ENCODE peak calls at places on chromosome 10, in ten cellular contexts. One of them, this sample, is unnamed.

GRCh38 chr10:59006511-59007306 is 169.7 kb upstream of the PHYHIPL start:
- DNase-seq in IMR-90: peak
- DNase-seq in CD8-positive, alpha-beta memory T cell: no peak
- DNase-seq in PC-3: peak
- DNase-seq in tibial nerve: peak
- DNase-seq in neuronal stem cell: no peak
- DNase-seq in uterus: peak
- DNase-seq in heart left ventricle: no peak
- DNase-seq in PC-9: no peak
- DNase-seq in A549: peak
- DNase-seq in this sample: no peak

GRCh38 chr10:61998937-61999336 is 97.4 kb downstream of the ARID5B start:
- DNase-seq in A549: no peak
- DNase-seq in neuronal stem cell: no peak
- DNase-seq in PC-3: no peak
- DNase-seq in heart left ventricle: no peak
- DNase-seq in PC-9: no peak
- DNase-seq in tibial nerve: no peak
- DNase-seq in uterus: no peak
- DNase-seq in IMR-90: no peak
- DNase-seq in CD8-positive, alpha-beta memory T cell: no peak
- DNase-seq in this sample: no peak

GRCh38 chr10:120744040-120744439 is 107.1 kb upstream of the WDR11 start:
- DNase-seq in heart left ventricle: no peak
- DNase-seq in PC-9: no peak
- DNase-seq in PC-3: no peak
- DNase-seq in A549: no peak
- DNase-seq in uterus: no peak
- DNase-seq in IMR-90: no peak
- DNase-seq in neuronal stem cell: no peak
- DNase-seq in CD8-positive, alpha-beta memory T cell: no peak
- DNase-seq in tibial nerve: no peak
- DNase-seq in this sample: no peak

GRCh38 chr10:63430091-63430998 is 35.4 kb downstream of the JMJD1C start:
- DNase-seq in PC-3: peak
- DNase-seq in tibial nerve: no peak
- DNase-seq in CD8-positive, alpha-beta memory T cell: no peak
- DNase-seq in heart left ventricle: no peak
- DNase-seq in uterus: no peak
- DNase-seq in A549: peak
- DNase-seq in neuronal stem cell: no peak
- DNase-seq in IMR-90: peak
- DNase-seq in PC-9: peak
- DNase-seq in this sample: no peak

GRCh38 chr10:129605266-129605985 is 138.4 kb downstream of the MGMT start:
- DNase-seq in IMR-90: peak
- DNase-seq in uterus: no peak
- DNase-seq in PC-9: no peak
- DNase-seq in PC-3: no peak
- DNase-seq in A549: no peak
- DNase-seq in neuronal stem cell: no peak
- DNase-seq in heart left ventricle: no peak
- DNase-seq in tibial nerve: no peak
- DNase-seq in CD8-positive, alpha-beta memory T cell: no peak
- DNase-seq in this sample: no peak

GRCh38 chr10:110141185-110141584 is 66.2 kb upstream of the MXI1 start:
- DNase-seq in PC-9: no peak
- DNase-seq in uterus: no peak
- DNase-seq in A549: no peak
- DNase-seq in PC-3: peak
- DNase-seq in CD8-positive, alpha-beta memory T cell: no peak
- DNase-seq in tibial nerve: no peak
- DNase-seq in heart left ventricle: no peak
- DNase-seq in IMR-90: peak
- DNase-seq in neuronal stem cell: no peak
- DNase-seq in this sample: no peak

GRCh38 chr10:124648738-124649137 is 95.4 kb downstream of the FAM53B start:
- DNase-seq in IMR-90: peak
- DNase-seq in CD8-positive, alpha-beta memory T cell: peak
- DNase-seq in tibial nerve: peak
- DNase-seq in uterus: peak
- DNase-seq in A549: no peak
- DNase-seq in PC-9: no peak
- DNase-seq in heart left ventricle: peak
- DNase-seq in PC-3: no peak
- DNase-seq in neuronal stem cell: no peak
- DNase-seq in this sample: peak

GRCh38 chr10:90276894-90277447 is 575.6 kb downstream of the KIF20B start:
- DNase-seq in uterus: no peak
- DNase-seq in heart left ventricle: no peak
- DNase-seq in PC-3: no peak
- DNase-seq in tibial nerve: no peak
- DNase-seq in IMR-90: no peak
- DNase-seq in A549: no peak
- DNase-seq in neuronal stem cell: no peak
- DNase-seq in CD8-positive, alpha-beta memory T cell: no peak
- DNase-seq in PC-9: no peak
- DNase-seq in this sample: no peak

GRCh38 chr10:63700935-63701263 is 179.7 kb downstream of the REEP3 start:
- DNase-seq in CD8-positive, alpha-beta memory T cell: no peak
- DNase-seq in heart left ventricle: no peak
- DNase-seq in PC-9: no peak
- DNase-seq in PC-3: no peak
- DNase-seq in neuronal stem cell: no peak
- DNase-seq in uterus: no peak
- DNase-seq in tibial nerve: no peak
- DNase-seq in IMR-90: peak
- DNase-seq in A549: no peak
- DNase-seq in this sample: no peak

GRCh38 chr10:79067241-79068202 is 1.2 kb upstream of the ZMIZ1 start:
- DNase-seq in heart left ventricle: peak
- DNase-seq in PC-3: peak
- DNase-seq in neuronal stem cell: peak
- DNase-seq in A549: peak
- DNase-seq in PC-9: peak
- DNase-seq in CD8-positive, alpha-beta memory T cell: peak
- DNase-seq in tibial nerve: peak
- DNase-seq in IMR-90: peak
- DNase-seq in uterus: peak
- DNase-seq in this sample: peak

GRCh38 chr10:100697070-100697469 is 48.3 kb upstream of the PAX2 start:
- DNase-seq in neuronal stem cell: no peak
- DNase-seq in tibial nerve: no peak
- DNase-seq in heart left ventricle: no peak
- DNase-seq in IMR-90: peak
- DNase-seq in A549: peak
- DNase-seq in CD8-positive, alpha-beta memory T cell: no peak
- DNase-seq in uterus: no peak
- DNase-seq in PC-9: no peak
- DNase-seq in PC-3: peak
- DNase-seq in this sample: no peak

GRCh38 chr10:7756360-7756992 is 31.3 kb downstream of the KIN start:
- DNase-seq in PC-9: no peak
- DNase-seq in tibial nerve: no peak
- DNase-seq in PC-3: peak
- DNase-seq in A549: peak
- DNase-seq in uterus: no peak
- DNase-seq in heart left ventricle: no peak
- DNase-seq in CD8-positive, alpha-beta memory T cell: no peak
- DNase-seq in neuronal stem cell: no peak
- DNase-seq in IMR-90: peak
- DNase-seq in this sample: no peak

GRCh38 chr10:77809336-77809735 is 117.2 kb downstream of the DLG5 start:
- DNase-seq in uterus: no peak
- DNase-seq in IMR-90: no peak
- DNase-seq in PC-9: no peak
- DNase-seq in neuronal stem cell: no peak
- DNase-seq in PC-3: no peak
- DNase-seq in heart left ventricle: no peak
- DNase-seq in tibial nerve: no peak
- DNase-seq in A549: no peak
- DNase-seq in CD8-positive, alpha-beta memory T cell: no peak
- DNase-seq in this sample: no peak
- H3K27ac ChIP-seq in uterus: no peak
- H3K27ac ChIP-seq in IMR-90: no peak
- H3K27ac ChIP-seq in PC-9: no peak
- H3K27ac ChIP-seq in neuronal stem cell: no peak
- H3K27ac ChIP-seq in PC-3: no peak
- H3K27ac ChIP-seq in heart left ventricle: no peak
- H3K27ac ChIP-seq in tibial nerve: no peak
- H3K27ac ChIP-seq in A549: no peak
- H3K27ac ChIP-seq in CD8-positive, alpha-beta memory T cell: no peak
- H3K27ac ChIP-seq in this sample: no peak

GRCh38 chr10:1577371-1577770 is 160.0 kb downstream of the ADARB2 start:
- DNase-seq in IMR-90: no peak
- DNase-seq in A549: no peak
- DNase-seq in neuronal stem cell: no peak
- DNase-seq in uterus: no peak
- DNase-seq in PC-3: no peak
- DNase-seq in tibial nerve: no peak
- DNase-seq in heart left ventricle: peak
- DNase-seq in CD8-positive, alpha-beta memory T cell: no peak
- DNase-seq in PC-9: no peak
- DNase-seq in this sample: no peak

GRCh38 chr10:1577945-1578344 is 159.4 kb downstream of the ADARB2 start:
- DNase-seq in IMR-90: no peak
- DNase-seq in A549: no peak
- DNase-seq in PC-3: no peak
- DNase-seq in tibial nerve: no peak
- DNase-seq in CD8-positive, alpha-beta memory T cell: no peak
- DNase-seq in heart left ventricle: no peak
- DNase-seq in PC-9: no peak
- DNase-seq in neuronal stem cell: no peak
- DNase-seq in uterus: no peak
- DNase-seq in this sample: no peak

GRCh38 chr10:1578392-1579140 is 158.8 kb downstream of the ADARB2 start:
- DNase-seq in PC-9: no peak
- DNase-seq in heart left ventricle: no peak
- DNase-seq in tibial nerve: no peak
- DNase-seq in PC-3: no peak
- DNase-seq in neuronal stem cell: no peak
- DNase-seq in CD8-positive, alpha-beta memory T cell: no peak
- DNase-seq in A549: no peak
- DNase-seq in uterus: no peak
- DNase-seq in IMR-90: no peak
- DNase-seq in this sample: no peak

GRCh38 chr10:1575481-1576244 is 161.7 kb downstream of the ADARB2 start:
- DNase-seq in PC-3: no peak
- DNase-seq in uterus: no peak
- DNase-seq in neuronal stem cell: no peak
- DNase-seq in CD8-positive, alpha-beta memory T cell: no peak
- DNase-seq in tibial nerve: no peak
- DNase-seq in A549: no peak
- DNase-seq in IMR-90: no peak
- DNase-seq in PC-9: no peak
- DNase-seq in heart left ventricle: peak
- DNase-seq in this sample: no peak

GRCh38 chr10:1576467-1577259 is 160.7 kb downstream of the ADARB2 start:
- DNase-seq in uterus: no peak
- DNase-seq in CD8-positive, alpha-beta memory T cell: no peak
- DNase-seq in neuronal stem cell: no peak
- DNase-seq in PC-9: no peak
- DNase-seq in A549: no peak
- DNase-seq in PC-3: no peak
- DNase-seq in tibial nerve: no peak
- DNase-seq in IMR-90: no peak
- DNase-seq in heart left ventricle: no peak
- DNase-seq in this sample: no peak
- H3K27ac ChIP-seq in uterus: no peak
- H3K27ac ChIP-seq in CD8-positive, alpha-beta memory T cell: no peak
- H3K27ac ChIP-seq in neuronal stem cell: no peak
- H3K27ac ChIP-seq in PC-9: no peak
- H3K27ac ChIP-seq in A549: no peak
- H3K27ac ChIP-seq in PC-3: no peak
- H3K27ac ChIP-seq in tibial nerve: no peak
- H3K27ac ChIP-seq in IMR-90: no peak
- H3K27ac ChIP-seq in heart left ventricle: no peak
- H3K27ac ChIP-seq in this sample: no peak

DNA sequence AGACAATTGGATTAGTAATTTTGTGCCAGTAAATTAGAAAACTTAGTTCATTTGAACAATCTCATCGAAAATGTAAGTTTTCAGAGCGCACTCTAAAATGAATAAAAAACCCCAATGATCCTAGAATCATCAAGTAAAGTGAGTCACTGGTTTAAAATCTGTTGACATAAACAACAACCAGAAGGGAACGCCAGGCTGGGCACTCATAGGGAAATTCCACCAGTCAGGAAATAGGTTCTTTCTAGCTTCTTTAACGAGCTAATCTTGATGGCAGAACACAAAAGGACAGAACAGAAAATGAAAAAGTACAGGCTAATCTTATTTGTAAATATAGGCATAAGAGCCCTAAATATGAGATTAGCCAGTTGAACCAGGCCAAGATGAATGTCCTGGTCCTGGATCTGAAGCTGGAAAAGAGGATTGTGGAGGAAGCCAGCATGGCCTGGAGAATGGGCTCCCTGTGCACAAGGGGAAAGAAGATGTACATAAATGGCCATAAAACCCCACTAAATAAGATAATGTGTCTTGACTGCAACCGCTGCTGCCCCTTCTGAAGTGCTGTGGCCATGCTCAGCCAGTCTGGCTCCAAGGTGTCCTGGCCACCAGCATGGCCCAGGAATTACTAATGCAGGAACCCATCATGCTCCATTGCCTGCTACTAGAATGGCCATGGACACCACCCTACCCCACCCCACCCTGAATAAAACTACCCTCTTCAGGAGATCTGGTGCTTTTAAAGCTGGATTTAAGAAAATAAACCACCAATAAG is 114.0 kb downstream of the WDFY4 start:
- DNase-seq in uterus: no peak
- DNase-seq in PC-3: no peak
- DNase-seq in IMR-90: peak
- DNase-seq in CD8-positive, alpha-beta memory T cell: no peak
- DNase-seq in A549: no peak
- DNase-seq in PC-9: no peak
- DNase-seq in heart left ventricle: no peak
- DNase-seq in tibial nerve: no peak
- DNase-seq in neuronal stem cell: no peak
- DNase-seq in this sample: no peak
- H3K27ac ChIP-seq in uterus: no peak
- H3K27ac ChIP-seq in PC-3: no peak
- H3K27ac ChIP-seq in IMR-90: no peak
- H3K27ac ChIP-seq in CD8-positive, alpha-beta memory T cell: no peak
- H3K27ac ChIP-seq in A549: no peak
- H3K27ac ChIP-seq in PC-9: no peak
- H3K27ac ChIP-seq in heart left ventricle: no peak
- H3K27ac ChIP-seq in tibial nerve: no peak
- H3K27ac ChIP-seq in neuronal stem cell: no peak
- H3K27ac ChIP-seq in this sample: no peak

DNA sequence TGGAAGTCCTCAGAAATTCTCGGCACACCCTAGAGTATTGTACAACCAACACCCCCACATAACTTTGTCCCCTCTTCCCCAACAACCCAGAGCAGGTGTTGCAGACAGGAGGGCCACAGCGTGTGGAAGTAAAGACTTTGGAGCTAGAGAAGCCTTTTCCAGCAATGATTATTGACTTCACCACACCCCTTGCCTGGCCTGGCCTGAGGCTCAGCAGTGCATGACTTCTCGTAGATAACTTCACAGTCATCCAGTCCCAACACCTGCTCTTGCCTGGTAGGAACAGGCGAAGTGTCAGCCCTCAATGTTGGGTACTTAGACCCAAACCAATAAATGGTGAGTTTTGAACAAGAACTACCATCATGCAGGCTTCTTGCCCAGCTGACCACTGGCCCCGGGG is 36.7 kb downstream of the GOT1 start:
- DNase-seq in A549: no peak
- DNase-seq in IMR-90: no peak
- DNase-seq in PC-3: no peak
- DNase-seq in CD8-positive, alpha-beta memory T cell: no peak
- DNase-seq in PC-9: no peak
- DNase-seq in tibial nerve: no peak
- DNase-seq in heart left ventricle: no peak
- DNase-seq in uterus: no peak
- DNase-seq in neuronal stem cell: no peak
- DNase-seq in this sample: no peak
- H3K27ac ChIP-seq in A549: no peak
- H3K27ac ChIP-seq in IMR-90: no peak
- H3K27ac ChIP-seq in PC-3: no peak
- H3K27ac ChIP-seq in CD8-positive, alpha-beta memory T cell: no peak
- H3K27ac ChIP-seq in PC-9: no peak
- H3K27ac ChIP-seq in tibial nerve: no peak
- H3K27ac ChIP-seq in heart left ventricle: no peak
- H3K27ac ChIP-seq in uterus: no peak
- H3K27ac ChIP-seq in neuronal stem cell: no peak
- H3K27ac ChIP-seq in this sample: no peak

This sample was measured in caudate nucleus.